ENCODE peak calls at places on chromosomes 16 and 17, in eight cellular contexts. K is MM.1S, J is stomach, Z is progenitor cell of endocrine pancreas, S is type B pancreatic cell, C is nephron progenitor cell, I is endothelial cell, M is pancreas. F is an unnamed sample.

GRCh38 chr16:30769379-30770089 is 7.4 kb downstream of the RNF40 start:
- DNase-seq in K (no peak), J (no peak), Z (no peak), S (no peak), C (no peak), I (no peak), M (no peak), F (no peak)

GRCh38 chr17:37702605-37703004 is 42.3 kb downstream of the HNF1B start:
- DNase-seq in K (peak; percentile 14), J (no peak), Z (no peak), S (no peak), C (no peak), I (no peak), M (no peak), F (no peak)

GRCh38 chr16:67562918-67563707 is 787 bp downstream of the CTCF start:
- DNase-seq in K (peak; percentile 66), J (peak; percentile 65), Z (peak; percentile 54), S (no peak), C (peak; percentile 74), I (peak; percentile 73), M (peak; percentile 69), F (peak; percentile 63)

GRCh38 chr16:19367335-19367734 is 50.3 kb upstream of the TMC5 start:
- DNase-seq in K (no peak), J (no peak), Z (no peak), S (no peak), C (no peak), I (no peak), M (no peak), F (no peak)

GRCh38 chr17:48131216-48131824 is 23.8 kb downstream of the SNX11 start:
- DNase-seq in K (peak; percentile 70), J (peak; percentile 40), Z (peak; percentile 54), S (no peak), C (peak; percentile 68), I (peak; percentile 72), M (peak; percentile 53), F (peak; percentile 57)

GRCh38 chr17:2967515-2967914 is 95.9 kb downstream of the OR1D5 start:
- DNase-seq in K (no peak), J (no peak), Z (no peak), S (no peak), C (no peak), I (no peak), M (no peak), F (no peak)

GRCh38 chr16:2085669-2086068 is 37.9 kb downstream of the TSC2 start:
- DNase-seq in K (no peak), J (no peak), Z (no peak), S (no peak), C (no peak), I (no peak), M (no peak), F (no peak)

GRCh38 chr17:80935526-80935925 is 56.1 kb upstream of the CHMP6 start:
- DNase-seq in K (no peak), J (no peak), Z (no peak), S (no peak), C (no peak), I (no peak), M (no peak), F (no peak)

GRCh38 chr16:6019490-6019991 is 921.9 kb upstream of the EEF2KMT start:
- DNase-seq in K (no peak), J (no peak), Z (peak; percentile 14), S (peak; percentile 73), C (peak; percentile 71), I (peak; percentile 38), M (no peak), F (no peak)

GRCh38 chr16:11475896-11476630 is 110.7 kb downstream of the LITAF start:
- DNase-seq in K (no peak), J (no peak), Z (no peak), S (no peak), C (no peak), I (no peak), M (no peak), F (no peak)

GRCh38 chr17:18962494-18962815 is 10.5 kb downstream of the SLC5A10 start:
- DNase-seq in K (no peak), J (no peak), Z (no peak), S (no peak), C (no peak), I (no peak), M (no peak), F (no peak)

GRCh38 chr16:2835638-2836493 is 5.8 kb downstream of the ZG16B start:
- DNase-seq in K (no peak), J (peak; percentile 84), Z (no peak), S (no peak), C (no peak), I (no peak), M (peak; percentile 64), F (no peak)

GRCh38 chr17:311119-311848 is 41.3 kb downstream of the RPH3AL start:
- DNase-seq in K (no peak), J (no peak), Z (no peak), S (no peak), C (no peak), I (no peak), M (peak; percentile 12), F (no peak)

GRCh38 chr17:44899074-44899782 is at the start of gene EFTUD2:
- DNase-seq in K (peak; percentile 91), J (peak; percentile 92), Z (peak; percentile 82), S (peak; percentile 93), C (peak; percentile 90), I (peak; percentile 90), M (peak; percentile 91), F (peak; percentile 92)

GRCh38 chr16:48184681-48185080 is 28.9 kb upstream of the ABCC12 start:
- DNase-seq in K (no peak), J (no peak), Z (no peak), S (no peak), C (no peak), I (no peak), M (no peak), F (no peak)

GRCh38 chr16:48193846-48194245 is 38.1 kb upstream of the ABCC12 start:
- DNase-seq in K (no peak), J (no peak), Z (no peak), S (no peak), C (no peak), I (no peak), M (no peak), F (no peak)

GRCh38 chr16:48182979-48183537 is 27.3 kb upstream of the ABCC12 start:
- DNase-seq in K (no peak), J (no peak), Z (no peak), S (no peak), C (no peak), I (no peak), M (no peak), F (no peak)

GRCh38 chr16:48188449-48189102 is 32.8 kb upstream of the ABCC12 start:
- DNase-seq in K (no peak), J (no peak), Z (no peak), S (no peak), C (no peak), I (no peak), M (no peak), F (peak; percentile 54)
- TF ChIP-seq CTCF in K (no peak), J (no peak), Z (no peak), S (no peak), C (no peak), I (no peak), M (no peak), F (no peak)

GRCh38 chr16:89827383-89828198 is 684 bp upstream of the SPIRE2 start:
- DNase-seq in K (no peak), J (peak; percentile 61), Z (peak; percentile 36), S (no peak), C (peak; percentile 64), I (peak; percentile 34), M (no peak), F (no peak)
- TF ChIP-seq CTCF in K (no peak), J (no peak), Z (no peak), S (no peak), C (no peak), I (no peak), M (no peak), F (no peak)

GRCh38 chr17:5078106-5079028 is at the start of gene ZFP3:
- DNase-seq in K (no peak), J (peak; percentile 87), Z (no peak), S (no peak), C (no peak), I (peak; percentile 9), M (peak; percentile 87), F (peak; percentile 85)
- TF ChIP-seq CTCF in K (no peak), J (no peak), Z (no peak), S (peak; percentile 25), C (no peak), I (no peak), M (no peak), F (no peak)

DNA sequence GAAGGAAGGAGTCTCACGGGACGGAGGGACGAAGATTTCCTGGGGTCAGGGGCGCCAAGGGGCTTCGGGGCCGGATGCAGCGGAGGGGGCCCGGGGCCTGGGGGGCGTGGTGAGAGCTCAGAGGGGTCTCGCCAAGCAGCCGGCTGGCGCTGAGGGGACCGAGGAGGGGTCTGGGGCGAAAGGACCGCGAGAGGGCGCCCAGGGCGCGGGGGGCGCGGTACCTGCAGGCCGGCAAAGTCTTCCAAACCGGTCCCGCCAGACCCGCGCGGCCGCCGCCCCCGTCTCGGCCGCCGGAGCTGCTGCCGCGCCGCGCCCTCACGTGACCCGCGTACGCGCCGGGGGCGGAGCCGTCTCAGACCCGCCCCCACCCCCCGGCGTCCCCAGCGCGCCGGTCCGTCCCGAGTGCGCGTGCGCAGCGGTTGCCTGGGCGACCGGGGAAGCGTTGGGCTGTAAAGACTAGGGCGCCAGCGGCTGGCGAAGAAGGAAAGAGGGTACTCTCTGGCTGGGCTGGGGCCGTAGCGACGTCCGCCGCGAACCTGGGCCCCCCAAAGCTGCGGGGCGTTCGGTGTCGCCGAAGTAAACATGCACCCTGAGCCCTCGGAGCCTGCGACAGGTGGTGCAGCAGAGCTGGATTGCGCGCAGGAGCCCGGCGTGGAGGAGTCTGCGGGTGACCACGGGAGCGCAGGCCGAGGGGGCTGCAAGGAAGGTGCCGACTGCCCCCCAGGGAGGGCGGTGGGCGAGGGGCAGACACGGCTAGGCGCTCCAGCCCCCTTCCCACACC is at the start of the genes DNAAF1 and HSDL1:
- DNase-seq in K (peak; percentile 81), J (peak; percentile 95), Z (peak; percentile 97), S (peak; percentile 99), C (peak; percentile 98), I (peak; percentile 99), M (peak; percentile 83), F (peak; percentile 98)
- TF ChIP-seq CTCF in K (peak; percentile 7), J (no peak), Z (peak; percentile 42), S (peak; percentile 25), C (no peak), I (no peak), M (no peak), F (no peak)

DNA sequence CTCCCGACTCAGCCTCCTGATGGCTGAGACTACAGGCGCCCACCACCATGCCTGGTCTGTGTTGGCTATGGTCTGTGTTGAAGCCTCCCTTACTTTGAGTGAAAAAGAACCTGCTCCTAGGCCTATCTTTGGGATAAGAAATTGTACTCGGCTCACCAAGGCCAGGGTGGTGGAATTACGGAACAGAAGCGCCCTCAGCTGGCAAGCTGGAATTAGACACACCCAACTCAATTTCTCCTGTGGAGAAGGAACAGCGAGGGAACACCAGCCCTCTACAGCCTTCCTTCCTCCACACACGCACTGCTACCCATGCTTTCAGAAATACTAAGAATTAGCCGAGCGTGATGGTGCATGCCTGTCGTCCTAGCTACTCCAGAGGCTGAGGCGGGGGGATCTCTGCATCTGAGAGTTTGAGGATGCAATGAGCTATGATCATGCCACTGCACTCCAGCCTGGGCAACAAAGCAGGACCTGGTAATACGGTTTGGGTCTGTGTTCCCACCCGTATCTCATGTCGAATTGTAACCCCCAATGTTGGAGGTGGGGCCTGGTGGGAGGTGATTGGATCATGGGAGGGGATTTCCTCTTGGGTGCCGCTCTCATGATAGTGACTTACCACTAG is 40.1 kb upstream of the RBBP6 start:
- DNase-seq in K (peak; percentile 36), J (no peak), Z (peak; percentile 16), S (no peak), C (peak; percentile 53), I (peak; percentile 71), M (no peak), F (peak; percentile 36)
- TF ChIP-seq CTCF in K (peak; percentile 50), J (no peak), Z (peak; percentile 69), S (peak; percentile 71), C (peak; percentile 49), I (peak; percentile 26), M (no peak), F (peak; percentile 17)

GRCh38 chr17:77670125-77670524 is 288.4 kb upstream of the TNRC6C start:
- DNase-seq in K (no peak), J (no peak), Z (no peak), S (no peak), C (no peak), I (no peak), M (no peak), F (no peak)
- TF ChIP-seq CTCF in K (no peak), J (no peak), Z (no peak), S (no peak), C (no peak), I (no peak), M (no peak), F (no peak)

F was measured in GM20000.